ENCODE peak calls at places on chromosomes 7 and 10, in four cellular contexts. One of them, this sample, is unnamed.

GRCh38 chr10:71073451-71074175 is 138.8 kb upstream of the UNC5B start:
- DNase-seq in fibroblast of the aortic adventitia: no peak
- DNase-seq in hepatocyte: no peak
- DNase-seq in IMR-90: no peak
- DNase-seq in this sample: no peak

GRCh38 chr7:92058040-92058439 is 76.2 kb downstream of the CYP51A1 start:
- DNase-seq in fibroblast of the aortic adventitia: no peak
- DNase-seq in hepatocyte: no peak
- DNase-seq in IMR-90: no peak
- DNase-seq in this sample: no peak

GRCh38 chr7:159310457-159311171 is 165.9 kb upstream of the VIPR2 start:
- DNase-seq in fibroblast of the aortic adventitia: no peak
- DNase-seq in hepatocyte: peak
- DNase-seq in IMR-90: no peak
- DNase-seq in this sample: no peak

GRCh38 chr7:94510582-94511456 is 1.2 kb downstream of the CASD1 start:
- DNase-seq in fibroblast of the aortic adventitia: peak
- DNase-seq in hepatocyte: peak
- DNase-seq in IMR-90: peak
- DNase-seq in this sample: no peak

GRCh38 chr7:104029765-104030164 is 40.3 kb upstream of the RELN start:
- DNase-seq in fibroblast of the aortic adventitia: no peak
- DNase-seq in hepatocyte: no peak
- DNase-seq in IMR-90: no peak
- DNase-seq in this sample: no peak

GRCh38 chr7:114175140-114175539 is 239.5 kb upstream of the FOXP2 start:
- DNase-seq in fibroblast of the aortic adventitia: peak
- DNase-seq in hepatocyte: no peak
- DNase-seq in IMR-90: peak
- DNase-seq in this sample: no peak

GRCh38 chr7:82050134-82050533 is 280.3 kb upstream of the HGF start:
- DNase-seq in fibroblast of the aortic adventitia: peak
- DNase-seq in hepatocyte: peak
- DNase-seq in IMR-90: peak
- DNase-seq in this sample: no peak

GRCh38 chr7:1244701-1245526 is 12.2 kb downstream of the UNCX start:
- DNase-seq in fibroblast of the aortic adventitia: no peak
- DNase-seq in hepatocyte: no peak
- DNase-seq in IMR-90: no peak
- DNase-seq in this sample: no peak

GRCh38 chr10:124695259-124695658 is 48.9 kb downstream of the FAM53B start:
- DNase-seq in fibroblast of the aortic adventitia: no peak
- DNase-seq in hepatocyte: no peak
- DNase-seq in IMR-90: no peak
- DNase-seq in this sample: no peak

GRCh38 chr7:32204361-32205018 is 134.3 kb upstream of the PDE1C start:
- DNase-seq in fibroblast of the aortic adventitia: peak
- DNase-seq in hepatocyte: peak
- DNase-seq in IMR-90: peak
- DNase-seq in this sample: no peak

GRCh38 chr7:150444674-150445365 is 5.6 kb upstream of the GIMAP8 start:
- DNase-seq in fibroblast of the aortic adventitia: no peak
- DNase-seq in hepatocyte: no peak
- DNase-seq in IMR-90: no peak
- DNase-seq in this sample: no peak

GRCh38 chr7:4882742-4883351 is 669 bp downstream of the RADIL start:
- DNase-seq in fibroblast of the aortic adventitia: no peak
- DNase-seq in hepatocyte: no peak
- DNase-seq in IMR-90: no peak
- DNase-seq in this sample: no peak

GRCh38 chr10:48579251-48579960 is 25.5 kb downstream of the ARHGAP22 start:
- DNase-seq in fibroblast of the aortic adventitia: peak
- DNase-seq in hepatocyte: peak
- DNase-seq in IMR-90: peak
- DNase-seq in this sample: no peak

GRCh38 chr10:24952146-24952700 is at the start of gene PRTFDC1:
- DNase-seq in fibroblast of the aortic adventitia: peak
- DNase-seq in hepatocyte: peak
- DNase-seq in IMR-90: no peak
- DNase-seq in this sample: peak

GRCh38 chr7:142152076-142152475 is 40.6 kb downstream of the MGAM2 start:
- DNase-seq in fibroblast of the aortic adventitia: no peak
- DNase-seq in hepatocyte: peak
- DNase-seq in IMR-90: no peak
- DNase-seq in this sample: no peak

GRCh38 chr7:33716581-33717477 is 188.5 kb upstream of the BMPER start:
- DNase-seq in fibroblast of the aortic adventitia: peak
- DNase-seq in hepatocyte: peak
- DNase-seq in IMR-90: peak
- DNase-seq in this sample: no peak

GRCh38 chr10:23897267-23897666 is 311.7 kb upstream of the KIAA1217 start:
- DNase-seq in fibroblast of the aortic adventitia: no peak
- DNase-seq in hepatocyte: no peak
- DNase-seq in IMR-90: no peak
- DNase-seq in this sample: no peak

GRCh38 chr10:31288001-31288400 is 31.0 kb upstream of the ZEB1 start:
- DNase-seq in fibroblast of the aortic adventitia: peak
- DNase-seq in hepatocyte: no peak
- DNase-seq in IMR-90: no peak
- DNase-seq in this sample: no peak
- TF ChIP-seq CTCF in fibroblast of the aortic adventitia: no peak
- TF ChIP-seq CTCF in hepatocyte: no peak
- TF ChIP-seq CTCF in IMR-90: no peak
- TF ChIP-seq CTCF in this sample: no peak

GRCh38 chr7:143900230-143900766 is 1.7 kb downstream of the TCAF1 start:
- DNase-seq in fibroblast of the aortic adventitia: no peak
- DNase-seq in hepatocyte: peak
- DNase-seq in IMR-90: peak
- DNase-seq in this sample: no peak
- H3K4me3 ChIP-seq in fibroblast of the aortic adventitia: peak
- H3K4me3 ChIP-seq in hepatocyte: peak
- H3K4me3 ChIP-seq in IMR-90: peak
- H3K4me3 ChIP-seq in this sample: no peak

GRCh38 chr7:105046414-105046813 is 32.4 kb downstream of the KMT2E start:
- DNase-seq in fibroblast of the aortic adventitia: peak
- DNase-seq in hepatocyte: no peak
- DNase-seq in IMR-90: peak
- DNase-seq in this sample: no peak

GRCh38 chr7:105047932-105048331 is 33.9 kb downstream of the KMT2E start:
- DNase-seq in fibroblast of the aortic adventitia: no peak
- DNase-seq in hepatocyte: no peak
- DNase-seq in IMR-90: no peak
- DNase-seq in this sample: no peak

GRCh38 chr7:105055084-105055483 is 41.1 kb downstream of the KMT2E start:
- DNase-seq in fibroblast of the aortic adventitia: no peak
- DNase-seq in hepatocyte: no peak
- DNase-seq in IMR-90: no peak
- DNase-seq in this sample: no peak

GRCh38 chr7:105055621-105056020 is 41.6 kb downstream of the KMT2E start:
- DNase-seq in fibroblast of the aortic adventitia: no peak
- DNase-seq in hepatocyte: no peak
- DNase-seq in IMR-90: no peak
- DNase-seq in this sample: no peak

GRCh38 chr7:105050493-105050892 is 36.5 kb downstream of the KMT2E start:
- DNase-seq in fibroblast of the aortic adventitia: no peak
- DNase-seq in hepatocyte: no peak
- DNase-seq in IMR-90: no peak
- DNase-seq in this sample: no peak
- TF ChIP-seq CTCF in fibroblast of the aortic adventitia: no peak
- TF ChIP-seq CTCF in hepatocyte: no peak
- TF ChIP-seq CTCF in IMR-90: no peak
- TF ChIP-seq CTCF in this sample: no peak

GRCh38 chr7:30241767-30242166 is 42.6 kb upstream of the ZNRF2 start:
- DNase-seq in fibroblast of the aortic adventitia: peak
- DNase-seq in hepatocyte: no peak
- DNase-seq in IMR-90: no peak
- DNase-seq in this sample: no peak

GRCh38 chr7:30244340-30244739 is 40.1 kb upstream of the ZNRF2 start:
- DNase-seq in fibroblast of the aortic adventitia: no peak
- DNase-seq in hepatocyte: no peak
- DNase-seq in IMR-90: no peak
- DNase-seq in this sample: no peak

GRCh38 chr7:30240401-30240800 is 44.0 kb upstream of the ZNRF2 start:
- DNase-seq in fibroblast of the aortic adventitia: no peak
- DNase-seq in hepatocyte: no peak
- DNase-seq in IMR-90: no peak
- DNase-seq in this sample: peak

GRCh38 chr7:30237271-30237695 is 47.1 kb upstream of the ZNRF2 start:
- DNase-seq in fibroblast of the aortic adventitia: no peak
- DNase-seq in hepatocyte: no peak
- DNase-seq in IMR-90: no peak
- DNase-seq in this sample: peak

GRCh38 chr7:30238721-30239441 is 45.5 kb upstream of the ZNRF2 start:
- DNase-seq in fibroblast of the aortic adventitia: peak
- DNase-seq in hepatocyte: peak
- DNase-seq in IMR-90: no peak
- DNase-seq in this sample: peak
- H3K4me3 ChIP-seq in fibroblast of the aortic adventitia: no peak
- H3K4me3 ChIP-seq in hepatocyte: no peak
- H3K4me3 ChIP-seq in IMR-90: no peak
- H3K4me3 ChIP-seq in this sample: no peak

GRCh38 chr7:97971990-97972943 is 17.7 kb downstream of the OCM2 start:
- DNase-seq in fibroblast of the aortic adventitia: peak
- DNase-seq in hepatocyte: peak
- DNase-seq in IMR-90: peak
- DNase-seq in this sample: peak

GRCh38 chr7:97973206-97973658 is 16.8 kb downstream of the OCM2 start:
- DNase-seq in fibroblast of the aortic adventitia: no peak
- DNase-seq in hepatocyte: peak
- DNase-seq in IMR-90: no peak
- DNase-seq in this sample: no peak

DNA sequence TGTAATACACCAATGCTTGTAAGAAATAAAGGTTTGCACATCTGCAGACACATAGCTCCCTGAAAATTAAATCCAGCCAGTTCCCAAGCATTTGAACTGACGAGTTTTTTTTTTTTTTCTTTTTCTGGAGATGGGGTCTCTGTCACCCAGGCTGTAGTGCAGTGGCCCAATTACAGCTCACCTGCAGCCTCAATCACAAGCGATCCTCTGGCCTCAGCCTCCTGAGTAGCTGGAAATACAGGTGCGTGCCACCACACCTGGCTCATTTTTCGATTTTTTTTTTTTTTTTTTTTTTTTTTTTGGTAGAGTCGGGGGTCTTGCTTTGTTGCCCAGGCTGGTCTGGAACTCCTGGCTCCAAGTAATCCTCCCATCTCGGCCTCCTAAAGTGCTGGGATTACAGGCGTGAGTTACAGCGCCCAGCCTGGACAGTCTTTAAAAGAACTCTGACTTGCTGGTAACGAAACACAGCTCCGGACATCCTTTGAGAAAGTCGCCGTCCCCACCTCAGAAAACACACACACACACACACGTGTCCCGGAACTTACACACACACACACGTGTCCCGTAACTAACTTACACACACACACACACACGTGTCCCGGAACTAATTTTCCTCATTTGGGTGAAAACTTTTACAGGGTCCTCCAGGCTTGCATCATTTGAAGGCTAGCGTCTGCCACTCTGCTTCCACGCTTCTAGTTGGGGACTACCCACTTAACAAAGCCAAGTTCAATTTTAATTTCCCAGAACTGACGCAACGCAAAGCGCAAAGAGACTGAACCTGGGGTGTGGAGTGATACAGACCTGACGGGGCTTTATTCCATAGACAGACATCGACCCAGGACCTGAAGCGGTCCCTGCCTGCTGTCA is 18.6 kb downstream of the OCM2 start:
- DNase-seq in fibroblast of the aortic adventitia: peak
- DNase-seq in hepatocyte: peak
- DNase-seq in IMR-90: peak
- DNase-seq in this sample: peak
- TF ChIP-seq CTCF in fibroblast of the aortic adventitia: no peak
- TF ChIP-seq CTCF in hepatocyte: no peak
- TF ChIP-seq CTCF in IMR-90: no peak
- TF ChIP-seq CTCF in this sample: peak

GRCh38 chr7:99996755-99997544 is 18.4 kb upstream of the ZKSCAN1 start:
- DNase-seq in fibroblast of the aortic adventitia: no peak
- DNase-seq in hepatocyte: no peak
- DNase-seq in IMR-90: no peak
- DNase-seq in this sample: no peak

GRCh38 chr7:99994819-99995218 is 19.0 kb upstream of the AZGP1 start:
- DNase-seq in fibroblast of the aortic adventitia: no peak
- DNase-seq in hepatocyte: no peak
- DNase-seq in IMR-90: no peak
- DNase-seq in this sample: no peak

GRCh38 chr7:99990417-99990816 is 14.6 kb upstream of the AZGP1 start:
- DNase-seq in fibroblast of the aortic adventitia: no peak
- DNase-seq in hepatocyte: no peak
- DNase-seq in IMR-90: no peak
- DNase-seq in this sample: no peak

GRCh38 chr7:99987846-99988245 is 12.0 kb upstream of the AZGP1 start:
- DNase-seq in fibroblast of the aortic adventitia: no peak
- DNase-seq in hepatocyte: no peak
- DNase-seq in IMR-90: no peak
- DNase-seq in this sample: no peak

GRCh38 chr7:99992330-99993037 is 16.7 kb upstream of the AZGP1 start:
- DNase-seq in fibroblast of the aortic adventitia: no peak
- DNase-seq in hepatocyte: no peak
- DNase-seq in IMR-90: no peak
- DNase-seq in this sample: no peak
- H3K4me3 ChIP-seq in fibroblast of the aortic adventitia: no peak
- H3K4me3 ChIP-seq in hepatocyte: no peak
- H3K4me3 ChIP-seq in IMR-90: no peak
- H3K4me3 ChIP-seq in this sample: no peak

DNA sequence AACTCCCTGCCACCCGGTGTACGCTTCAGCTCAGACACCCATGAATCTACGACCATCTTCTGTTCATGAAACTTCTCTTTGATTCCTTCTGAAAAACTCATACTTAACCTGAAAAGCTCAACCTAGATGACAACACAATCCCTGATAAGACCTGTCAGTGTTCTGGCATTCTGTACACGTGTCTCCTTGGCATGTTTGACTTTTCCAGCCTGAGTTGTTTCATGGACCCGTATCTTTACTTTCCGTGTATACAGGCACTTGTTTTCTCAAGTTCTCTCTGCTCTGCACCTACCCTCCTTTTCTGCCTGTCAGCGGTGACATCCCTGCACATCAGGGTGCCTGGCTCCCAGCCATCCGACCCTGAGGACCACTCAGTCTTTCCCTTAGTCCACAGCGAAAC is 103.3 kb downstream of the LARP4B start:
- DNase-seq in fibroblast of the aortic adventitia: no peak
- DNase-seq in hepatocyte: no peak
- DNase-seq in IMR-90: no peak
- DNase-seq in this sample: no peak
- TF ChIP-seq CTCF in fibroblast of the aortic adventitia: no peak
- TF ChIP-seq CTCF in hepatocyte: no peak
- TF ChIP-seq CTCF in IMR-90: no peak
- TF ChIP-seq CTCF in this sample: no peak